ENCODE peak calls at places on chromosomes 13 and 19, in eight cellular contexts. J is stimulated activated CD4-positive, alpha-beta T cell treated with anti-CD3 and anti-CD28 coated beads, TNF-alpha, amount 100 ng/mL, for 24 hours; G is pancreas; Q is keratinocyte; Y is iris pigment epithelial cell; A is stimulated activated naive CD4-positive, alpha-beta T cell; P is NCI-H748 treated with DMSO at 0.1 percent for 48 hours; Z is progenitor cell of endocrine pancreas. C is an unnamed sample.

GRCh38 chr19:29687897-29688728 is 22.9 kb downstream of the PLEKHF1 start:
- DNase-seq in J (no peak), Z (no peak), G (no peak), A (no peak), Q (no peak), Y (peak; percentile 93), P (no peak), C (no peak)

GRCh38 chr19:1826557-1827521 is 14.8 kb upstream of the ATP8B3 start:
- DNase-seq in Z (no peak), P (no peak), Q (no peak), Y (no peak), A (no peak), G (peak; percentile 72), J (no peak), C (no peak)

GRCh38 chr13:77919351-77920294 is 992 bp upstream of the EDNRB start:
- DNase-seq in J (no peak), A (no peak), Q (no peak), Z (no peak), Y (peak; percentile 10), G (peak; percentile 42), P (no peak), C (peak; percentile 59)

GRCh38 chr13:97191615-97192014 is 30.5 kb upstream of the MBNL2 start:
- DNase-seq in J (no peak), P (no peak), Z (no peak), Q (no peak), A (no peak), Y (no peak), G (no peak), C (no peak)

GRCh38 chr19:1435378-1435989 is 2.7 kb upstream of the RPS15 start:
- DNase-seq in A (no peak), Q (no peak), P (no peak), Y (no peak), J (no peak), Z (no peak), G (no peak), C (no peak)

GRCh38 chr19:3931041-3931440 is 1.8 kb upstream of the NMRK2 start:
- DNase-seq in Q (no peak), Z (no peak), P (no peak), A (no peak), J (no peak), G (no peak), Y (no peak), C (no peak)

GRCh38 chr13:91868351-91868750 is 469.9 kb downstream of the GPC5 start:
- DNase-seq in Z (no peak), Y (no peak), Q (no peak), J (no peak), A (no peak), P (no peak), G (no peak), C (no peak)

GRCh38 chr19:31066385-31066784 is 282.9 kb downstream of the TSHZ3 start:
- DNase-seq in P (no peak), Z (no peak), Y (peak; percentile 73), J (no peak), G (no peak), A (no peak), Q (peak; percentile 38), C (no peak)

GRCh38 chr19:47475460-47475859 is 3.8 kb upstream of the SLC8A2 start:
- DNase-seq in A (no peak), G (no peak), Z (no peak), Y (no peak), J (no peak), P (no peak), Q (no peak), C (no peak)

GRCh38 chr19:2604747-2605329 is 97.7 kb downstream of the GNG7 start:
- DNase-seq in J (no peak), Y (no peak), P (no peak), Q (no peak), Z (no peak), G (no peak), A (no peak), C (no peak)

GRCh38 chr13:98854448-98854847 is 102.0 kb upstream of the SLC15A1 start:
- DNase-seq in J (no peak), A (no peak), Q (no peak), Z (no peak), Y (no peak), G (no peak), P (no peak), C (no peak)

GRCh38 chr13:41613984-41614581 is 156.7 kb downstream of the RGCC start:
- DNase-seq in Q (no peak), Z (no peak), J (no peak), G (no peak), Y (peak; percentile 88), P (no peak), A (no peak), C (peak; percentile 45)

GRCh38 chr19:58275564-58275963 is 3.2 kb upstream of the ZNF8 start:
- DNase-seq in J (no peak), P (no peak), Q (no peak), G (no peak), A (no peak), Z (no peak), Y (no peak), C (no peak)

GRCh38 chr19:42048992-42049391 is 21.0 kb downstream of the GRIK5 start:
- DNase-seq in Y (no peak), Q (no peak), A (no peak), J (no peak), Z (no peak), P (peak; percentile 18), G (no peak), C (no peak)

GRCh38 chr19:17627161-17627560 is 61.0 kb downstream of the UNC13A start:
- DNase-seq in G (no peak), J (no peak), P (no peak), Y (no peak), A (no peak), Z (no peak), Q (no peak), C (peak; percentile 12)

GRCh38 chr13:44197791-44198770 is 175.5 kb upstream of the SERP2 start:
- DNase-seq in G (no peak), A (no peak), P (peak; percentile 87), Z (no peak), J (no peak), Y (peak; percentile 22), Q (no peak), C (no peak)

GRCh38 chr19:3054972-3055740 is 7.1 kb downstream of the TLE5 start:
- DNase-seq in Q (no peak), J (no peak), G (no peak), Y (peak; percentile 60), P (no peak), A (no peak), Z (no peak), C (no peak)

GRCh38 chr13:23350009-23350408 is 83.5 kb downstream of the SACS start:
- DNase-seq in Z (no peak), G (no peak), J (no peak), Y (no peak), A (no peak), Q (no peak), P (no peak), C (no peak)

GRCh38 chr19:36672368-36672767 is 5.7 kb upstream of the ZNF461 start:
- DNase-seq in Z (no peak), P (no peak), A (no peak), G (no peak), Y (no peak), J (no peak), Q (no peak), C (no peak)

GRCh38 chr19:45815501-45816216 is 551 bp upstream of the RSPH6A start:
- DNase-seq in Q (no peak), J (no peak), Y (no peak), G (peak; percentile 80), P (no peak), A (no peak), Z (peak; percentile 53), C (no peak)

GRCh38 chr13:41216160-41216559 is 21.8 kb upstream of the KBTBD7 start:
- DNase-seq in G (no peak), P (no peak), A (no peak), Z (no peak), Y (peak; percentile 69), J (no peak), Q (peak; percentile 19), C (no peak)

GRCh38 chr13:44591316-44591715 is 15.2 kb upstream of the TSC22D1 start:
- DNase-seq in Z (no peak), P (no peak), A (no peak), G (peak; percentile 54), Y (no peak), J (no peak), Q (no peak), C (peak; percentile 41)

GRCh38 chr19:46731584-46731983 is 14.3 kb upstream of the FKRP start:
- DNase-seq in G (peak; percentile 20), Z (no peak), A (no peak), Y (peak; percentile 71), J (no peak), P (no peak), Q (no peak), C (no peak)

GRCh38 chr13:80604094-80604493 is 263.2 kb upstream of the SPRY2 start:
- DNase-seq in A (no peak), Z (no peak), Q (no peak), P (no peak), G (no peak), J (no peak), Y (no peak), C (no peak)

GRCh38 chr13:109857803-109858202 is 71.4 kb upstream of the IRS2 start:
- DNase-seq in J (no peak), Y (no peak), A (no peak), Z (no peak), G (no peak), P (no peak), Q (no peak), C (no peak)

GRCh38 chr13:112962911-112963625 is 5.9 kb upstream of the MCF2L start:
- DNase-seq in Q (no peak), Z (no peak), A (no peak), P (no peak), Y (no peak), J (no peak), G (peak; percentile 25), C (no peak)

GRCh38 chr13:30466358-30466714 is 600 bp upstream of the HMGB1 start:
- DNase-seq in G (no peak), Y (peak; percentile 65), Q (no peak), Z (no peak), A (no peak), P (no peak), J (no peak), C (no peak)

GRCh38 chr13:42398542-42398941 is 126.6 kb downstream of the AKAP11 start:
- DNase-seq in J (no peak), G (no peak), A (no peak), Z (no peak), Q (no peak), Y (no peak), P (no peak), C (no peak)

GRCh38 chr13:48859168-48860105 is 116.3 kb upstream of the FNDC3A start:
- DNase-seq in J (no peak), A (no peak), Y (no peak), Z (no peak), G (no peak), P (no peak), Q (no peak), C (no peak)

GRCh38 chr13:52785721-52786120 is 46.1 kb upstream of the CNMD start:
- DNase-seq in Z (no peak), Y (no peak), P (no peak), G (no peak), A (no peak), Q (no peak), J (no peak), C (no peak)

GRCh38 chr13:41833201-41833600 is 127.7 kb downstream of the VWA8 start:
- DNase-seq in Y (peak; percentile 23), A (no peak), Q (no peak), G (no peak), Z (no peak), J (no peak), P (no peak), C (no peak)

GRCh38 chr19:14048439-14049153 is 13.3 kb downstream of the PALM3 start:
- DNase-seq in Y (peak; percentile 21), J (peak; percentile 60), G (no peak), A (peak; percentile 67), Z (no peak), Q (no peak), P (no peak), C (peak; percentile 78)

GRCh38 chr13:99854376-99854775 is 117.2 kb downstream of the ZIC5 start:
- DNase-seq in Q (no peak), Y (no peak), G (no peak), Z (no peak), A (no peak), J (no peak), P (no peak), C (no peak)

GRCh38 chr19:17162580-17162979 is 52.6 kb upstream of the USE1 start:
- DNase-seq in Y (no peak), A (no peak), G (no peak), Q (no peak), P (no peak), Z (no peak), J (no peak), C (no peak)